ENCODE peak calls at places on chromosome 1, in six cellular contexts. One of them, this sample, is unnamed.

GRCh38 chr1:197994907-197995407 is 77.8 kb downstream of the LHX9 start:
- DNase-seq in ELF-1: no peak
- DNase-seq in SHP77: no peak
- DNase-seq in activated gamma-delta T cell treated with Interleukin-2 at 50 U/mL for 16 hours: no peak
- DNase-seq in amniotic stem cell: no peak
- DNase-seq in T-helper 9 cell: no peak
- DNase-seq in this sample: no peak

GRCh38 chr1:206685256-206685748 is 597 bp downstream of the MAPKAPK2 start:
- DNase-seq in amniotic stem cell: no peak
- DNase-seq in ELF-1: no peak
- DNase-seq in T-helper 9 cell: peak; percentile 26
- DNase-seq in activated gamma-delta T cell treated with Interleukin-2 at 50 U/mL for 16 hours: peak; percentile 15
- DNase-seq in SHP77: no peak
- DNase-seq in this sample: no peak

GRCh38 chr1:91754348-91754747 is 131.6 kb downstream of the TGFBR3 start:
- DNase-seq in ELF-1: no peak
- DNase-seq in activated gamma-delta T cell treated with Interleukin-2 at 50 U/mL for 16 hours: no peak
- DNase-seq in SHP77: no peak
- DNase-seq in amniotic stem cell: peak; percentile 50
- DNase-seq in T-helper 9 cell: no peak
- DNase-seq in this sample: no peak

GRCh38 chr1:9909222-9910046 is 635 bp downstream of the CTNNBIP1 start:
- DNase-seq in activated gamma-delta T cell treated with Interleukin-2 at 50 U/mL for 16 hours: peak; percentile 24
- DNase-seq in SHP77: no peak
- DNase-seq in amniotic stem cell: no peak
- DNase-seq in ELF-1: peak; percentile 36
- DNase-seq in T-helper 9 cell: peak; percentile 21
- DNase-seq in this sample: peak; percentile 10

GRCh38 chr1:24915819-24916602 is 14.1 kb downstream of the RUNX3 start:
- DNase-seq in SHP77: no peak
- DNase-seq in T-helper 9 cell: no peak
- DNase-seq in activated gamma-delta T cell treated with Interleukin-2 at 50 U/mL for 16 hours: no peak
- DNase-seq in ELF-1: no peak
- DNase-seq in amniotic stem cell: no peak
- DNase-seq in this sample: no peak

GRCh38 chr1:184366992-184367391 is 19.8 kb upstream of the C1orf21 start:
- DNase-seq in activated gamma-delta T cell treated with Interleukin-2 at 50 U/mL for 16 hours: no peak
- DNase-seq in amniotic stem cell: no peak
- DNase-seq in ELF-1: no peak
- DNase-seq in SHP77: no peak
- DNase-seq in T-helper 9 cell: no peak
- DNase-seq in this sample: no peak

GRCh38 chr1:179754031-179754624 is 11.0 kb downstream of the FAM163A start:
- DNase-seq in amniotic stem cell: peak; percentile 42
- DNase-seq in activated gamma-delta T cell treated with Interleukin-2 at 50 U/mL for 16 hours: no peak
- DNase-seq in ELF-1: no peak
- DNase-seq in T-helper 9 cell: no peak
- DNase-seq in SHP77: no peak
- DNase-seq in this sample: no peak

GRCh38 chr1:220521755-220522154 is 6.2 kb upstream of the MARK1 start:
- DNase-seq in ELF-1: no peak
- DNase-seq in activated gamma-delta T cell treated with Interleukin-2 at 50 U/mL for 16 hours: no peak
- DNase-seq in amniotic stem cell: no peak
- DNase-seq in T-helper 9 cell: no peak
- DNase-seq in SHP77: peak; percentile 68
- DNase-seq in this sample: no peak

GRCh38 chr1:31756578-31756977 is 7.6 kb downstream of the ADGRB2 start:
- DNase-seq in ELF-1: no peak
- DNase-seq in T-helper 9 cell: no peak
- DNase-seq in SHP77: no peak
- DNase-seq in activated gamma-delta T cell treated with Interleukin-2 at 50 U/mL for 16 hours: no peak
- DNase-seq in amniotic stem cell: no peak
- DNase-seq in this sample: no peak

GRCh38 chr1:245969274-245969673 is 537.8 kb downstream of the SMYD3 start:
- DNase-seq in activated gamma-delta T cell treated with Interleukin-2 at 50 U/mL for 16 hours: no peak
- DNase-seq in amniotic stem cell: no peak
- DNase-seq in SHP77: no peak
- DNase-seq in ELF-1: peak; percentile 41
- DNase-seq in T-helper 9 cell: no peak
- DNase-seq in this sample: no peak

GRCh38 chr1:36088577-36089392 is at the start of gene ADPRS:
- DNase-seq in SHP77: peak; percentile 76
- DNase-seq in amniotic stem cell: peak; percentile 83
- DNase-seq in T-helper 9 cell: peak; percentile 85
- DNase-seq in ELF-1: peak; percentile 94
- DNase-seq in activated gamma-delta T cell treated with Interleukin-2 at 50 U/mL for 16 hours: peak; percentile 88
- DNase-seq in this sample: peak; percentile 92

GRCh38 chr1:150537732-150538684 is 11.2 kb upstream of the ADAMTSL4 start:
- DNase-seq in T-helper 9 cell: no peak
- DNase-seq in amniotic stem cell: no peak
- DNase-seq in ELF-1: peak; percentile 54
- DNase-seq in SHP77: no peak
- DNase-seq in activated gamma-delta T cell treated with Interleukin-2 at 50 U/mL for 16 hours: no peak
- DNase-seq in this sample: no peak

GRCh38 chr1:6105763-6106162 is 60.1 kb downstream of the KCNAB2 start:
- DNase-seq in activated gamma-delta T cell treated with Interleukin-2 at 50 U/mL for 16 hours: no peak
- DNase-seq in amniotic stem cell: no peak
- DNase-seq in SHP77: no peak
- DNase-seq in ELF-1: no peak
- DNase-seq in T-helper 9 cell: no peak
- DNase-seq in this sample: no peak

GRCh38 chr1:17554966-17555365 is 15.5 kb downstream of the ARHGEF10L start:
- DNase-seq in ELF-1: no peak
- DNase-seq in activated gamma-delta T cell treated with Interleukin-2 at 50 U/mL for 16 hours: no peak
- DNase-seq in SHP77: no peak
- DNase-seq in amniotic stem cell: no peak
- DNase-seq in T-helper 9 cell: no peak
- DNase-seq in this sample: no peak

GRCh38 chr1:11340248-11340632 is 67.2 kb downstream of the UBIAD1 start:
- DNase-seq in T-helper 9 cell: no peak
- DNase-seq in amniotic stem cell: no peak
- DNase-seq in ELF-1: no peak
- DNase-seq in SHP77: no peak
- DNase-seq in activated gamma-delta T cell treated with Interleukin-2 at 50 U/mL for 16 hours: no peak
- DNase-seq in this sample: no peak

GRCh38 chr1:78284354-78284753 is 206.4 kb upstream of the PTGFR start:
- DNase-seq in ELF-1: no peak
- DNase-seq in T-helper 9 cell: no peak
- DNase-seq in amniotic stem cell: no peak
- DNase-seq in SHP77: no peak
- DNase-seq in activated gamma-delta T cell treated with Interleukin-2 at 50 U/mL for 16 hours: no peak
- DNase-seq in this sample: no peak

GRCh38 chr1:32480761-32481160 is 15.9 kb downstream of the ZBTB8B start:
- DNase-seq in T-helper 9 cell: no peak
- DNase-seq in activated gamma-delta T cell treated with Interleukin-2 at 50 U/mL for 16 hours: no peak
- DNase-seq in amniotic stem cell: no peak
- DNase-seq in SHP77: no peak
- DNase-seq in ELF-1: no peak
- DNase-seq in this sample: no peak

GRCh38 chr1:39001516-39002389 is 10.7 kb downstream of the AKIRIN1 start:
- DNase-seq in activated gamma-delta T cell treated with Interleukin-2 at 50 U/mL for 16 hours: no peak
- DNase-seq in SHP77: no peak
- DNase-seq in T-helper 9 cell: no peak
- DNase-seq in ELF-1: peak; percentile 37
- DNase-seq in amniotic stem cell: no peak
- DNase-seq in this sample: no peak

GRCh38 chr1:10104844-10105243 is 72.1 kb downstream of the UBE4B start:
- DNase-seq in activated gamma-delta T cell treated with Interleukin-2 at 50 U/mL for 16 hours: no peak
- DNase-seq in amniotic stem cell: no peak
- DNase-seq in ELF-1: no peak
- DNase-seq in T-helper 9 cell: no peak
- DNase-seq in SHP77: no peak
- DNase-seq in this sample: no peak

GRCh38 chr1:13605159-13605558 is 21.5 kb downstream of the PDPN start:
- DNase-seq in ELF-1: no peak
- DNase-seq in amniotic stem cell: no peak
- DNase-seq in activated gamma-delta T cell treated with Interleukin-2 at 50 U/mL for 16 hours: no peak
- DNase-seq in T-helper 9 cell: no peak
- DNase-seq in SHP77: no peak
- DNase-seq in this sample: no peak

GRCh38 chr1:109716121-109716520 is 4.1 kb downstream of the GSTM5 start:
- DNase-seq in activated gamma-delta T cell treated with Interleukin-2 at 50 U/mL for 16 hours: no peak
- DNase-seq in SHP77: no peak
- DNase-seq in T-helper 9 cell: no peak
- DNase-seq in amniotic stem cell: no peak
- DNase-seq in ELF-1: no peak
- DNase-seq in this sample: no peak

GRCh38 chr1:110087812-110088738 is 17.6 kb upstream of the ALX3 start:
- DNase-seq in ELF-1: peak; percentile 69
- DNase-seq in SHP77: peak; percentile 46
- DNase-seq in amniotic stem cell: peak; percentile 34
- DNase-seq in T-helper 9 cell: no peak
- DNase-seq in activated gamma-delta T cell treated with Interleukin-2 at 50 U/mL for 16 hours: peak; percentile 39
- DNase-seq in this sample: peak; percentile 25

GRCh38 chr1:23524716-23525401 is 6.2 kb downstream of the E2F2 start:
- DNase-seq in ELF-1: no peak
- DNase-seq in SHP77: peak; percentile 48
- DNase-seq in amniotic stem cell: no peak
- DNase-seq in activated gamma-delta T cell treated with Interleukin-2 at 50 U/mL for 16 hours: peak; percentile 26
- DNase-seq in T-helper 9 cell: peak; percentile 21
- DNase-seq in this sample: peak; percentile 8